ENCODE peak calls at places on chromosome 11, in five cellular contexts. L is AG09319; I is progenitor cell of endocrine pancreas; G is CD4-positive, alpha-beta T cell; F is astrocyte of the spinal cord. R is an unnamed sample.

GRCh38 chr11:43892851-43893250 is 12.2 kb downstream of the ALKBH3 start:
- DNase-seq in L (no peak), I (no peak), G (no peak), F (no peak), R (no peak)

GRCh38 chr11:95337175-95337957 is 106.4 kb upstream of the SESN3 start:
- DNase-seq in L (peak), I (no peak), G (peak), F (peak), R (peak)

GRCh38 chr11:61545341-61545740 is 35.5 kb downstream of the SYT7 start:
- DNase-seq in L (no peak), I (no peak), G (no peak), F (no peak), R (no peak)

GRCh38 chr11:67312187-67313021 is 9.1 kb downstream of the SSH3 start:
- DNase-seq in L (no peak), I (no peak), G (peak), F (no peak), R (peak)

GRCh38 chr11:44627911-44628729 is 62.7 kb downstream of the CD82 start:
- DNase-seq in L (peak), I (peak), G (no peak), F (peak), R (peak)

GRCh38 chr11:86067230-86068137 is 1.4 kb downstream of the PICALM start:
- DNase-seq in L (no peak), I (no peak), G (no peak), F (no peak), R (peak)

GRCh38 chr11:117458275-117459120 is 130.8 kb downstream of the CEP164 start:
- DNase-seq in L (no peak), I (no peak), G (no peak), F (no peak), R (peak)

GRCh38 chr11:444397-445144 is 2.8 kb upstream of the ANO9 start:
- DNase-seq in L (no peak), I (no peak), G (no peak), F (peak), R (no peak)

GRCh38 chr11:128116447-128117240 is 470.7 kb downstream of the ETS1 start:
- DNase-seq in L (no peak), I (no peak), G (no peak), F (peak), R (no peak)

GRCh38 chr11:115613986-115614625 is 109.9 kb upstream of the CADM1 start:
- DNase-seq in L (no peak), I (no peak), G (no peak), F (peak), R (no peak)

GRCh38 chr11:115610908-115611307 is 106.7 kb upstream of the CADM1 start:
- DNase-seq in L (no peak), I (no peak), G (no peak), F (no peak), R (no peak)

GRCh38 chr11:115611343-115611742 is 107.1 kb upstream of the CADM1 start:
- DNase-seq in L (no peak), I (no peak), G (no peak), F (no peak), R (no peak)

GRCh38 chr11:115613004-115613403 is 108.8 kb upstream of the CADM1 start:
- DNase-seq in L (no peak), I (no peak), G (no peak), F (no peak), R (no peak)

GRCh38 chr11:115612331-115612730 is 108.1 kb upstream of the CADM1 start:
- DNase-seq in L (no peak), I (no peak), G (no peak), F (no peak), R (no peak)
- TF ChIP-seq CTCF in L (no peak), I (no peak), G (no peak), F (no peak), R (no peak)

GRCh38 chr11:2825886-2826678 is 59.5 kb downstream of the CDKN1C start:
- DNase-seq in L (peak), I (no peak), G (no peak), F (peak), R (peak)

GRCh38 chr11:2827256-2827655 is 58.3 kb downstream of the CDKN1C start:
- DNase-seq in L (no peak), I (no peak), G (no peak), F (peak), R (no peak)

GRCh38 chr11:2824851-2825250 is 60.7 kb downstream of the CDKN1C start:
- DNase-seq in L (no peak), I (no peak), G (no peak), F (no peak), R (no peak)

GRCh38 chr11:2826679-2827056 is 58.9 kb downstream of the CDKN1C start:
- DNase-seq in L (no peak), I (no peak), G (no peak), F (no peak), R (no peak)

GRCh38 chr11:2825261-2825885 is 60.2 kb downstream of the CDKN1C start:
- DNase-seq in L (peak), I (no peak), G (no peak), F (peak), R (peak)
- TF ChIP-seq CTCF in L (peak), I (no peak), G (no peak), F (peak), R (no peak)

GRCh38 chr11:124098142-124098541 is 17.1 kb upstream of the VWA5A start:
- DNase-seq in L (no peak), I (no peak), G (no peak), F (no peak), R (no peak)
- TF ChIP-seq CTCF in L (no peak), I (no peak), G (no peak), F (no peak), R (no peak)

GRCh38 chr11:125918140-125918840 is 14.0 kb downstream of the DDX25 start:
- DNase-seq in L (no peak), I (no peak), G (no peak), F (no peak), R (no peak)
- TF ChIP-seq CTCF in L (no peak), I (no peak), G (no peak), F (no peak), R (no peak)

GRCh38 chr11:90343670-90344069 is 120.8 kb upstream of the CHORDC1 start:
- DNase-seq in L (no peak), I (no peak), G (no peak), F (no peak), R (no peak)
- TF ChIP-seq CTCF in L (no peak), I (no peak), G (no peak), F (no peak), R (no peak)

DNA sequence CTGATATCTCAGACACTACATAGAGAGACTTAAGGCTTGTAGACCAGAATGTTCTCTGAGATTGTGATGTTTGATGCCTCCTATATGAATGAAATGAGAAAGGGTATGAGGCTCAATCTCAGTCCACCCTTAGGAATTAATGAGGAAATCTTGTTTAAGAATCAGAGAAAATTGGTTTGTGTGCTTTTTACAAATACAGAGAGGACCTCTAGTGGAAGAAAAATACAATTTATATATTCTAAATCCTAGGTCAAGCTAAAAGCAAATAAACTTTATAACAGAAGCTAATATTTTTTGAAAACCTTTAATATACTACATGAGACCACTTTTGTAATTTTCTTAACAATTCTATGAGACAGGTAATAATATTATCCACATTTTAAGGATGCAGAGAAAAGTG is 5.0 kb upstream of the OR52H1 start:
- DNase-seq in L (no peak), I (no peak), G (no peak), F (no peak), R (no peak)
- TF ChIP-seq CTCF in L (peak), I (peak), G (no peak), F (peak), R (peak)

DNA sequence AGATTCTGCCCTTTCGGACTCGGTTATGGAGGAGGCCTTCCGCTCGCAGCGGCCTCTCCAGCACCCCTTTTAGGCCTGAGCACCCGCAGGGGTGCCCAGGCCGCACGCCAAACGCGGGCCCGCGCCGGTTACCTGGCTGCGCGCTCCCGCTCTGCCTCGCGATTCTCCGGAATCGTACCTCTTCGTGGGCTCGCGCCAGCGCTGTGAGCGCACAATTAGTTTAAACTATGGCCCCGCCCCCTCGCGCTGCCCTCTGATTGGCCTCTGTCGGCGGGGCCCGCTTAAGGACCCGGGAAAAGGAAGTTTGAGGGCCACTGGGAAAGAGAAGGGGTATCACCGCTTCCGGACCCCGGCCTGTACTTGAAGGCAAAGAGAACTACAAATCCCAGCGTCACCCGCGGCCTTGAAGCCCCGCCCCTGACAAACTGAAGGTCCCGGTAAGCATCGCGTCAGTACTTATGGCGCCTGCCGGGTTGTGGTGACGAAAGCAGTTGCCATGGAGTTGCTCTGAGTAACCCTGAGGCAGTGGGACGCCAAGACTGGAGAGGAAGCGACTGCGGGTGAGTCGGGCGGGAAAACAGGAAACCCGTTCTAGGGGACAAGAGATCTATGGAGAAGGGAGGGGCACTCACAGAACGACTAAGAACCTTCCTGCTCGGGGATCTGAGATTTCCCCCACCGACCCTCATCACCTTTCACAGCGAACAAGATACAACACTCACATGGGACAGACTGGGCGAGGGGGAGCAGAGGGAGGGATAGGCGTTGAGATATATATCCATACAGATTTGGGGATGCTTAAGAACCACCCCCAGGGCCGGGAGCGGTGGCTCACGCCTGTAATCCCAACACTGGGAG is at the start of the genes LRRC51 and NUMA1:
- DNase-seq in L (peak), I (peak), G (peak), F (peak), R (peak)
- TF ChIP-seq CTCF in L (no peak), I (no peak), G (no peak), F (no peak), R (no peak)

GRCh38 chr11:93890441-93891051 is 40.1 kb upstream of the VSTM5 start:
- DNase-seq in L (no peak), I (no peak), G (no peak), F (no peak), R (no peak)

GRCh38 chr11:93895106-93895862 is 44.9 kb upstream of the VSTM5 start:
- DNase-seq in L (peak), I (no peak), G (no peak), F (peak), R (peak)
- TF ChIP-seq CTCF in L (peak), I (peak), G (peak), F (peak), R (peak)